ENCODE peak calls at places on chromosomes 7 and 10, in five cellular contexts. One of them, this sample, is unnamed.

GRCh38 chr10:46530249-46531186 is 25.9 kb downstream of the GPRIN2 start:
- DNase-seq in GM12878: no peak
- DNase-seq in bronchial epithelial cell: no peak
- DNase-seq in lower leg skin: peak
- DNase-seq in CD8-positive, alpha-beta T cell: no peak
- DNase-seq in this sample: no peak

GRCh38 chr10:128058746-128059125 is 67.5 kb downstream of the MKI67 start:
- DNase-seq in GM12878: no peak
- DNase-seq in CD8-positive, alpha-beta T cell: no peak
- DNase-seq in lower leg skin: no peak
- DNase-seq in bronchial epithelial cell: no peak
- DNase-seq in this sample: no peak

GRCh38 chr10:95404460-95404858 is 113.7 kb upstream of the PDLIM1 start:
- DNase-seq in bronchial epithelial cell: no peak
- DNase-seq in lower leg skin: peak
- DNase-seq in CD8-positive, alpha-beta T cell: no peak
- DNase-seq in GM12878: no peak
- DNase-seq in this sample: no peak

GRCh38 chr7:158994687-158995086 is 138.3 kb downstream of the DYNC2I1 start:
- DNase-seq in bronchial epithelial cell: no peak
- DNase-seq in GM12878: no peak
- DNase-seq in lower leg skin: no peak
- DNase-seq in CD8-positive, alpha-beta T cell: no peak
- DNase-seq in this sample: no peak

GRCh38 chr7:131186816-131187215 is 140.9 kb upstream of the MKLN1 start:
- DNase-seq in CD8-positive, alpha-beta T cell: no peak
- DNase-seq in GM12878: no peak
- DNase-seq in lower leg skin: no peak
- DNase-seq in bronchial epithelial cell: no peak
- DNase-seq in this sample: no peak

GRCh38 chr10:36280396-36280795 is 638.3 kb upstream of the FZD8 start:
- DNase-seq in CD8-positive, alpha-beta T cell: no peak
- DNase-seq in bronchial epithelial cell: peak
- DNase-seq in lower leg skin: no peak
- DNase-seq in GM12878: no peak
- DNase-seq in this sample: no peak

GRCh38 chr10:29345144-29345892 is 56.4 kb downstream of the LYZL1 start:
- DNase-seq in lower leg skin: no peak
- DNase-seq in CD8-positive, alpha-beta T cell: no peak
- DNase-seq in GM12878: no peak
- DNase-seq in bronchial epithelial cell: no peak
- DNase-seq in this sample: no peak

GRCh38 chr7:115066634-115067033 is 144.7 kb downstream of the MDFIC start:
- DNase-seq in bronchial epithelial cell: no peak
- DNase-seq in GM12878: no peak
- DNase-seq in lower leg skin: no peak
- DNase-seq in CD8-positive, alpha-beta T cell: no peak
- DNase-seq in this sample: no peak

GRCh38 chr7:12728192-12728538 is 40.7 kb downstream of the ARL4A start:
- DNase-seq in bronchial epithelial cell: no peak
- DNase-seq in CD8-positive, alpha-beta T cell: no peak
- DNase-seq in GM12878: no peak
- DNase-seq in lower leg skin: no peak
- DNase-seq in this sample: no peak

DNA sequence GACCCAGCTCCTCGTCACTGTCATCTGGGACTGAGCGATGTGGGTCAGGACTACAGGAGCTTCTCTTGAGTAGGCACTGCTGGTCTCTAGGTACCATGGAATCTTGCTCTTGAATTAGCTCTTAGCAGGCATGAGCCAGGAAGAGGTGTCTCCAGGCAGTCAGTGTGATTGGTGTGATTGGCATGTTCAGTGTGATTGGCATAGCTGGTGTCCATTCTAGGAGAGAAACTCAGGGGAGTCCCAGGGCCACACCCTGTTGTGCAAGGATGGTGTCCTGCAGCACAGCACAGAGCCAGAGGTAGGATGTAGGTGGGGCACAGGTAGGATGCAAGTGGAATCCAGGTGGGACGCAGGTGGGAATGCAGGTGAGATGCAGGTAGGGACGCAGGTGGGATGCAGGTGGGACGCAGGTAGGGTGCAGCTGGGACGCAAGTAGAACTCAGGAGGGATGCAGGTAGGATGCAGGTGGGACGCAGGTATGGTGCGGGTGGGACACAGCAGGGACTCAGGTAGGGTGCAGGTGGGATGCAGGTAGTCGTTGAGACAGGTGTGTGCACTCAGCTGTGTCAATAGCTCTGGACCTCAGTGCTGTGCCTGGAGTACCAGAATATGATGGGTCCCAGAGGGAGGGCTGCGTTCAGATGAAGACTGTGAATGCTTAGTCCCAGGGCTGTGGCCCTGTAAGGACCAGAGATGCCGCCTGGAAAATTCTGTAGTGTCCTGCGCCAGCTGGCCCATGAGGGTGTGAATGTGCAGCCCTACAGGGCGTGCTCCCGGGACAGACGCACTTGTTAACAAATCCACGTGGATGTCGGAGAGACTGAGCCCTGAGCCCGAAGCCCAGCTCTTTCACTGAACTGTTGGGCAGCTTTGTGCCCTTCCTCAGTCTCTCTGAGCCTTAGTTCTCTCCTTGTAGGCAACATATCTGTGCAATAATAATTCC is 248.2 kb upstream of the PITRM1 start:
- DNase-seq in lower leg skin: peak
- DNase-seq in CD8-positive, alpha-beta T cell: no peak
- DNase-seq in GM12878: no peak
- DNase-seq in bronchial epithelial cell: no peak
- DNase-seq in this sample: no peak
- TF ChIP-seq CTCF in lower leg skin: no peak
- TF ChIP-seq CTCF in CD8-positive, alpha-beta T cell: no peak
- TF ChIP-seq CTCF in GM12878: no peak
- TF ChIP-seq CTCF in bronchial epithelial cell: no peak
- TF ChIP-seq CTCF in this sample: no peak

DNA sequence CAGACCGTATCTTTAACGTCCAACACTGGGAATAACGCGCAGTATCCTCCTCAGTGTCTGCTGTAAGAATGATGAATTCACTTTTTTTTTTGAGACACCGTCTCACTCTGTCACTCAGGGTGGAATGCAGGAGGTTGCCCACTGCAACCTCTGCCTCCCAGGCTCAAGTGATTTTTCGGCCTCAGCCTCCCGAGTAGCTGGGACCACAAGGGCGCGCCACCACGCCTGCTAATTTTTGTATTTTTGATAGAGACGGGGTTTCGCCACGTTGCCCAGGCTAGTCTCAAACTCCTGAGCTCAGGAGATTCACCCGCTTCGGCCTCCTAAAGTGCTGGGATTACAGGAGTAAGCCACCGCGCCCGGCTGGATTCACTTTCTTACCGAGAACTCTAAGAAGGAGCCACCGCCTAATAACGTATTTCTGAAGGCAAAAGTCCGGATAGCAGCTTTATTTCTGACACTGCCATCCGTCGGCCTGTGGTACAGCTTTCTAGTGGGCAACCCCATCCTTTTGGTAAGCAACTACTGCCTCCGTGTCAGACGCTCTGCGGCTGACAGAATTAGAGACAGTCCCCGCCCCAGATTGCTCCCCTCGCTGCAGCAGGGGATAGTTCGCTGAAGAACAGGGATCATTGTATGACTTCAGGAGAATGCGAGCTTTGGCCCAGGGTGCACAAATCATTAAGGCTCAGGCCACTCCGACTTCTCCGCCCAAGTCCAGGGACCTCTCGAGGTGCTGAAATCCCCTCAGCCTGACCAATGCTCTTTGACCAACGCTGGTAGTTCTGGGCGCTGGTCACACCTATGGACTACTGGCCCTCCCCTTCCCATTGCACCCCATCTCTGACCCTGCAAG is 649 bp downstream of the POLR3A start:
- DNase-seq in GM12878: no peak
- DNase-seq in CD8-positive, alpha-beta T cell: peak
- DNase-seq in lower leg skin: no peak
- DNase-seq in bronchial epithelial cell: peak
- DNase-seq in this sample: no peak
- TF ChIP-seq CTCF in GM12878: no peak
- TF ChIP-seq CTCF in CD8-positive, alpha-beta T cell: no peak
- TF ChIP-seq CTCF in lower leg skin: no peak
- TF ChIP-seq CTCF in bronchial epithelial cell: no peak
- TF ChIP-seq CTCF in this sample: no peak

GRCh38 chr7:26278769-26279168 is 12.9 kb upstream of the SNX10 start:
- DNase-seq in GM12878: no peak
- DNase-seq in bronchial epithelial cell: peak
- DNase-seq in CD8-positive, alpha-beta T cell: no peak
- DNase-seq in lower leg skin: no peak
- DNase-seq in this sample: no peak
- TF ChIP-seq CTCF in GM12878: peak
- TF ChIP-seq CTCF in bronchial epithelial cell: no peak
- TF ChIP-seq CTCF in CD8-positive, alpha-beta T cell: no peak
- TF ChIP-seq CTCF in lower leg skin: no peak
- TF ChIP-seq CTCF in this sample: no peak

DNA sequence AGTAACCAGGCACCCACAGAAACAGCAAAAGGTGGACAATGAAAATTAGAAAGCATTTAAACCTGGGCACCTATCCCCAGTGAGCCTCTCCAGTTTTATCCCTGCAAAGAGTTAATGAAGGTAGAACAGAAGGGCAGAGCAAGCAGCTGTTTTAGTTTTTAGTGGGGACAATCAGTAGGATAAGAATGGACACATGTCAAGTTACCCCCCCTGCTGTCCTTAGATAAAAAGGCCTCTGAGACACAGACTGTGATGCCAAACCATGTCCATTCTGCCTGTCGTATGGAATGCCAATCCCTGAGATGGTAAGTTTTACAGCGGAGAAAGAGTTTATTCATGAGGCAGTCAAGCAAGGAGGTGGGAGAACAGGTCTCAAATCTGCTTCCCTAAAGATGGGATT is 162.6 kb upstream of the AGR3 start:
- DNase-seq in GM12878: no peak
- DNase-seq in CD8-positive, alpha-beta T cell: no peak
- DNase-seq in bronchial epithelial cell: no peak
- DNase-seq in lower leg skin: no peak
- DNase-seq in this sample: no peak
- TF ChIP-seq CTCF in GM12878: no peak
- TF ChIP-seq CTCF in CD8-positive, alpha-beta T cell: no peak
- TF ChIP-seq CTCF in bronchial epithelial cell: no peak
- TF ChIP-seq CTCF in lower leg skin: no peak
- TF ChIP-seq CTCF in this sample: no peak

GRCh38 chr10:102540023-102540422 is 36.3 kb downstream of the SUFU start:
- DNase-seq in bronchial epithelial cell: peak
- DNase-seq in lower leg skin: no peak
- DNase-seq in GM12878: no peak
- DNase-seq in CD8-positive, alpha-beta T cell: no peak
- DNase-seq in this sample: peak
- TF ChIP-seq CTCF in bronchial epithelial cell: peak
- TF ChIP-seq CTCF in lower leg skin: no peak
- TF ChIP-seq CTCF in GM12878: peak
- TF ChIP-seq CTCF in CD8-positive, alpha-beta T cell: no peak
- TF ChIP-seq CTCF in this sample: peak

This sample was measured in GM12864.